ENCODE peak calls at places on chromosomes 11 and 22, in seven cellular contexts. Z is GM12865, R is IMR-90, B is colonic mucosa, E is mesothelial cell of epicardium, T is GM13977, V is NCI-H510A treated with DMSO at 0.1 percent for 48 hours. F is an unnamed sample.

GRCh38 chr11:2531277-2531986 is 86.6 kb downstream of the KCNQ1 start:
- DNase-seq in Z (peak), B (peak), T (peak), V (no peak), E (peak), R (peak), F (peak)

GRCh38 chr22:48783821-48784266 is 1043.8 kb downstream of the BRD1 start:
- DNase-seq in E (no peak), B (no peak), Z (no peak), T (no peak), V (no peak), R (no peak), F (peak)

GRCh38 chr11:101127699-101128570 is 1.7 kb downstream of the PGR start:
- DNase-seq in T (peak), B (peak), E (no peak), Z (no peak), V (no peak), R (no peak), F (no peak)

GRCh38 chr11:34064291-34064690 is 12.8 kb downstream of the CAPRIN1 start:
- DNase-seq in Z (no peak), E (no peak), V (no peak), R (no peak), T (no peak), B (no peak), F (no peak)

GRCh38 chr11:12377106-12377823 is at the start of gene PARVA:
- DNase-seq in R (peak), E (peak), T (no peak), Z (no peak), V (peak), B (peak), F (peak)

GRCh38 chr11:13249992-13250391 is 27.6 kb upstream of the BMAL1 start:
- DNase-seq in R (no peak), Z (peak), E (no peak), B (no peak), T (no peak), V (no peak), F (no peak)

GRCh38 chr11:128341280-128341679 is 246.1 kb downstream of the ETS1 start:
- DNase-seq in E (no peak), T (no peak), B (no peak), V (no peak), Z (no peak), R (no peak), F (peak)

GRCh38 chr11:106447631-106448191 is 370.2 kb downstream of the AASDHPPT start:
- DNase-seq in T (no peak), R (no peak), V (no peak), Z (no peak), E (no peak), B (no peak), F (no peak)

GRCh38 chr11:47220401-47220821 is 5.6 kb downstream of the DDB2 start:
- DNase-seq in B (no peak), T (no peak), V (no peak), E (no peak), Z (no peak), R (peak), F (no peak)

GRCh38 chr22:20395897-20396287 is 1.9 kb downstream of the ZNF74 start:
- DNase-seq in V (no peak), B (no peak), R (no peak), E (no peak), T (no peak), Z (no peak), F (no peak)

GRCh38 chr11:73951797-73952196 is 971 bp downstream of the DNAJB13 start:
- DNase-seq in B (no peak), E (no peak), V (peak), T (no peak), R (peak), Z (no peak), F (no peak)

GRCh38 chr11:67252831-67253239 is 13.4 kb upstream of the GRK2 start:
- DNase-seq in B (no peak), Z (peak), R (peak), V (no peak), T (no peak), E (no peak), F (peak)

GRCh38 chr22:46777609-46777970 is 15.1 kb downstream of the TBC1D22A start:
- DNase-seq in Z (peak), R (no peak), E (no peak), V (peak), B (no peak), T (peak), F (no peak)

GRCh38 chr11:75500742-75501141 is 25.0 kb downstream of the GDPD5 start:
- DNase-seq in R (no peak), V (peak), B (no peak), T (no peak), Z (no peak), E (no peak), F (no peak)

GRCh38 chr11:74070713-74071506 is 62.0 kb upstream of the UCP3 start:
- DNase-seq in R (no peak), Z (no peak), E (no peak), V (no peak), T (no peak), B (no peak), F (no peak)

GRCh38 chr22:47165338-47165931 is 403.0 kb downstream of the TBC1D22A start:
- DNase-seq in V (no peak), T (no peak), Z (no peak), R (no peak), E (peak), B (no peak), F (no peak)

GRCh38 chr11:128804481-128804880 is 62.6 kb downstream of the KCNJ1 start:
- DNase-seq in Z (no peak), T (no peak), B (no peak), E (no peak), V (no peak), R (peak), F (no peak)

GRCh38 chr11:43644626-43645299 is 35.8 kb upstream of the HSD17B12 start:
- DNase-seq in R (peak), Z (peak), E (no peak), T (peak), V (no peak), B (no peak), F (peak)

GRCh38 chr11:64275031-64275800 is 9.2 kb downstream of the BAD start:
- DNase-seq in Z (no peak), B (no peak), V (no peak), R (no peak), E (no peak), T (no peak), F (no peak)

GRCh38 chr11:91947215-91947614 is 277.4 kb upstream of the FAT3 start:
- DNase-seq in E (no peak), R (peak), B (no peak), V (peak), Z (no peak), T (no peak), F (peak)

GRCh38 chr11:3959918-3960295 is 104.4 kb downstream of the STIM1 start:
- DNase-seq in Z (no peak), V (no peak), B (no peak), E (no peak), T (no peak), R (peak), F (no peak)

F was measured in small intestine.